ENCODE peak calls at places on chromosome 17, in five cellular contexts. V is heart left ventricle, T is Peyer's patch, S is body of pancreas, F is ovary. M is an unnamed sample.

GRCh38 chr17:19659366-19660177 is 11.0 kb downstream of the ALDH3A2 start:
- DNase-seq in S (peak; percentile 61), F (no peak), V (no peak), T (no peak), M (peak; percentile 82)

GRCh38 chr17:73644145-73645049 is at the start of gene SDK2:
- DNase-seq in F (no peak), V (no peak), T (peak; percentile 49), S (no peak), M (no peak)

GRCh38 chr17:32786169-32786568 is 90.8 kb downstream of the MYO1D start:
- DNase-seq in S (no peak), V (no peak), T (no peak), F (no peak), M (no peak)

GRCh38 chr17:74873874-74874614 is 1.2 kb upstream of the FDXR start:
- DNase-seq in S (no peak), T (no peak), V (no peak), F (no peak), M (no peak)

GRCh38 chr17:53227514-53227913 is 595.2 kb upstream of the KIF2B start:
- DNase-seq in V (no peak), T (no peak), S (no peak), F (no peak), M (no peak)

GRCh38 chr17:61409301-61410099 is 9.9 kb downstream of the TBX2 start:
- DNase-seq in F (peak; percentile 71), T (peak; percentile 65), S (peak; percentile 71), V (peak; percentile 49), M (peak; percentile 64)

GRCh38 chr17:67514998-67515397 is 137.9 kb downstream of the PITPNC1 start:
- DNase-seq in V (no peak), S (peak; percentile 55), F (no peak), T (no peak), M (no peak)

GRCh38 chr17:31318298-31319190 is 2.9 kb downstream of the EVI2A start:
- DNase-seq in V (peak; percentile 74), T (no peak), S (peak; percentile 31), F (peak; percentile 54), M (peak; percentile 52)

GRCh38 chr17:75785016-75785769 is 587 bp downstream of the UNK start:
- DNase-seq in V (peak; percentile 92), S (peak; percentile 91), F (peak; percentile 95), T (peak; percentile 96), M (peak; percentile 93)

GRCh38 chr17:50943575-50943933 is 77.4 kb upstream of the TOB1 start:
- DNase-seq in S (peak; percentile 57), F (peak; percentile 11), T (peak; percentile 60), V (no peak), M (peak; percentile 32)
- TF ChIP-seq POLR2A in S (no peak), F (no peak), T (no peak), V (no peak), M (no peak)

GRCh38 chr17:8014558-8014850 is 12.1 kb downstream of the GUCY2D start:
- DNase-seq in V (no peak), S (no peak), T (no peak), F (no peak), M (no peak)
- H3K27ac ChIP-seq in V (no peak overlapping the region), S (no peak overlapping the region), T (no peak overlapping the region), F (no peak overlapping the region), M (no peak overlapping the region)

GRCh38 chr17:4807534-4808377 is 804 bp downstream of the PLD2 start:
- DNase-seq in S (no peak), V (no peak), T (no peak), F (peak; percentile 54), M (no peak)

GRCh38 chr17:4810696-4811289 is 3.8 kb downstream of the PLD2 start:
- DNase-seq in S (no peak), F (no peak), T (no peak), V (no peak), M (no peak)

GRCh38 chr17:4808378-4808767 is 1.4 kb downstream of the PLD2 start:
- DNase-seq in V (peak; percentile 64), T (no peak), F (peak; percentile 63), S (peak; percentile 83), M (peak; percentile 60)

GRCh38 chr17:4806420-4806769 is 557 bp upstream of the PLD2 start:
- DNase-seq in F (no peak), V (no peak), T (no peak), S (peak; percentile 17), M (no peak)

GRCh38 chr17:4806770-4807533 is at the start of gene PLD2:
- DNase-seq in S (peak; percentile 94), F (peak; percentile 79), V (peak; percentile 89), T (peak; percentile 93), M (peak; percentile 84)
- TF ChIP-seq POLR2A in S (peak; percentile 57), F (peak; percentile 13), V (no peak), T (peak; percentile 5), M (no peak)

GRCh38 chr17:78879679-78880186 is 23.3 kb downstream of the CEP295NL start:
- DNase-seq in F (peak; percentile 87), V (peak; percentile 90), S (peak; percentile 50), T (peak; percentile 65), M (peak; percentile 36)

GRCh38 chr17:78875738-78876597 is 27.0 kb downstream of the CEP295NL start:
- DNase-seq in V (no peak), S (peak; percentile 71), F (no peak), T (no peak), M (peak; percentile 55)

GRCh38 chr17:78878261-78878660 is 24.7 kb downstream of the CEP295NL start:
- DNase-seq in T (no peak), F (no peak), V (no peak), S (no peak), M (no peak)

GRCh38 chr17:78875331-78875730 is 27.7 kb downstream of the CEP295NL start:
- DNase-seq in F (no peak), S (no peak), V (no peak), T (no peak), M (no peak)

GRCh38 chr17:78878871-78879270 is 24.1 kb downstream of the CEP295NL start:
- DNase-seq in F (no peak), S (no peak), T (no peak), V (no peak), M (no peak)
- H3K27ac ChIP-seq in F (peak overlapping the region; percentile 89), S (peak overlapping the region; percentile 40), T (peak overlapping the region; percentile 75), V (peak overlapping the region; percentile 96), M (peak overlapping the region; percentile 20)

GRCh38 chr17:81396278-81396721 is 1.0 kb downstream of the BAHCC1 start:
- DNase-seq in V (no peak), S (no peak), T (no peak), F (no peak), M (no peak)

GRCh38 chr17:81394377-81394747 is 895 bp upstream of the BAHCC1 start:
- DNase-seq in F (no peak), T (no peak), V (no peak), S (no peak), M (no peak)

GRCh38 chr17:81395600-81396277 is 482 bp downstream of the BAHCC1 start:
- DNase-seq in T (peak; percentile 65), S (no peak), F (no peak), V (no peak), M (no peak)

GRCh38 chr17:81393684-81394376 is 1.4 kb upstream of the BAHCC1 start:
- DNase-seq in F (peak; percentile 100), V (peak; percentile 100), T (peak; percentile 100), S (peak; percentile 100), M (peak; percentile 100)

GRCh38 chr17:81394831-81395599 is at the start of gene BAHCC1:
- DNase-seq in V (peak; percentile 100), F (peak; percentile 100), T (peak; percentile 100), S (peak; percentile 100), M (peak; percentile 100)
- TF ChIP-seq POLR2A in V (peak; percentile 55), F (peak; percentile 95), T (peak; percentile 98), S (peak; percentile 98), M (peak; percentile 97)

GRCh38 chr17:56425483-56425882 is 168.0 kb upstream of the NOG start:
- DNase-seq in T (no peak), V (no peak), F (no peak), S (no peak), M (no peak)
- H3K27ac ChIP-seq in T (no peak overlapping the region), V (no peak overlapping the region), F (no peak overlapping the region), S (no peak overlapping the region), M (no peak overlapping the region)

GRCh38 chr17:71173963-71174362 is 946.9 kb upstream of the SOX9 start:
- DNase-seq in S (no peak), V (no peak), F (no peak), T (no peak), M (no peak)
- TF ChIP-seq POLR2A in S (no peak), V (no peak), F (no peak), T (no peak), M (no peak)

GRCh38 chr17:57278740-57279387 is 22.5 kb downstream of the MSI2 start:
- DNase-seq in S (no peak), F (no peak), T (no peak), V (no peak), M (no peak)

GRCh38 chr17:57279432-57279831 is 23.1 kb downstream of the MSI2 start:
- DNase-seq in T (no peak), S (no peak), V (no peak), F (no peak), M (peak; percentile 78)

GRCh38 chr17:57276621-57277020 is 20.3 kb downstream of the MSI2 start:
- DNase-seq in T (no peak), V (no peak), F (no peak), S (no peak), M (peak; percentile 72)

GRCh38 chr17:57275365-57275764 is 19.0 kb downstream of the MSI2 start:
- DNase-seq in F (no peak), T (no peak), S (no peak), V (no peak), M (no peak)

DNA sequence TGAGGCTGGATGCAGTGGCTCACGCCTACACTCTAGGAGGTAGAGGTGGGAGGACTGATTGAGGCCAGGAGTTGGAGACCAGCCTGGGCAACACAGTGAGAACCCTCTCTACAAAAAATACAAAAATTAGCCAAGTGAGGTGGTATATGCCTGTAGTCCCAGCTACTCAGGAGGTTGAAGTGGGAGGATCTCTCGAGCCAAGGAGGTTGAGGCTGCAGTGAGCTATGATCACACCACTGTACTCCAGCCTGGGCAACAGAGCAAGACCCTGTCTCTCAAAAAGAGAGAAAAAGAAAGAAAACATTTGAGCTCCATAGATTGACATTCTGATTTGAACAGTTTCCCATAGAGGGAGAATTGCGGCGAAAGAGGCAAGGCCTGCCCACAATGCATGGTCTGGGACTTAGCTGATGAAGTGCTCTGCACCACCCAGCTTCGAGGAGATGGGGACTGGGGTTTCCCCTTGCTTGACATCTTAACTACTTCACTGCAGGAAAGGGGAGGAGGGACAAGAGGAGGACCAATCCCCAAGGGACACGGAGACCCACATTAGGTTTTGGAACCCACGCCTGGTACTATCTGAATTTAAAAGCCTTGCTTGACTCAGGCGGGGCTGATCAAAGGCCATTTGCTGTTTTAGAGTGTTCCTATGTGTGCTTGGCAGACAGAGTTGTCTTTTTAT is 21.7 kb downstream of the MSI2 start:
- DNase-seq in S (no peak), F (no peak), T (no peak), V (no peak), M (no peak)
- H3K27ac ChIP-seq in S (no peak overlapping the region), F (no peak overlapping the region), T (no peak overlapping the region), V (no peak overlapping the region), M (peak overlapping the region; percentile 38)